ENCODE peak calls at places on chromosomes 4 and X, in seven cellular contexts. I, E, A, P, X, Q and K are unnamed samples.

GRCh38 chrX:155662297-155662696 is 49.5 kb upstream of the TMLHE start:
- DNase-seq in Q (peak), E (peak), A (no peak), I (no peak), X (no peak), P (peak), K (no peak)

GRCh38 chr4:48578132-48578964 is 88.3 kb downstream of the ZAR1 start:
- DNase-seq in P (peak), E (peak), I (peak), Q (peak), A (peak), X (peak), K (no peak)

GRCh38 chr4:172134536-172134935 is 321.3 kb downstream of the GALNTL6 start:
- DNase-seq in Q (no peak), A (no peak), X (no peak), E (no peak), P (no peak), I (peak), K (no peak)

GRCh38 chr4:124275-125081 is at the start of gene ZNF718:
- DNase-seq in A (peak), E (peak), P (peak), X (peak), Q (peak), I (peak), K (peak)

GRCh38 chr4:35725131-35725530 is 519.2 kb downstream of the ARAP2 start:
- DNase-seq in A (no peak), I (no peak), P (no peak), E (no peak), Q (peak), X (no peak), K (no peak)

GRCh38 chr4:23828779-23829178 is 61.1 kb downstream of the PPARGC1A start:
- DNase-seq in E (no peak), I (no peak), Q (no peak), A (no peak), X (no peak), P (no peak), K (no peak)

GRCh38 chr4:114109776-114110175 is 130.3 kb upstream of the ARSJ start:
- DNase-seq in Q (no peak), I (no peak), X (peak), E (no peak), P (no peak), A (no peak), K (no peak)

GRCh38 chr4:168880087-168880675 is 129.9 kb downstream of the CBR4 start:
- DNase-seq in X (no peak), P (no peak), Q (peak), E (no peak), A (peak), I (peak), K (peak)

GRCh38 chrX:68708503-68709290 is 61.2 kb downstream of the STARD8 start:
- DNase-seq in P (no peak), I (peak), E (no peak), X (no peak), A (no peak), Q (no peak), K (peak)

GRCh38 chrX:39728852-39729587 is 368.7 kb downstream of the BCOR start:
- DNase-seq in I (no peak), A (no peak), X (no peak), Q (no peak), P (no peak), E (no peak), K (no peak)

GRCh38 chr4:93394488-93395185 is 433.9 kb upstream of the ATOH1 start:
- DNase-seq in X (no peak), Q (peak), I (peak), A (peak), E (no peak), P (no peak), K (no peak)

GRCh38 chrX:130682990-130683389 is 220.0 kb downstream of the ENOX2 start:
- DNase-seq in I (peak), E (no peak), P (no peak), A (peak), X (no peak), Q (peak), K (peak)

GRCh38 chrX:101071585-101071984 is 7.1 kb upstream of the TMEM35A start:
- DNase-seq in E (no peak), Q (no peak), P (no peak), X (no peak), A (no peak), I (no peak), K (no peak)

GRCh38 chr4:155639674-155640529 is 26.7 kb upstream of the GUCY1A1 start:
- DNase-seq in I (peak), P (peak), A (no peak), Q (no peak), E (peak), X (no peak), K (peak)

GRCh38 chr4:145957307-145957706 is 18.7 kb upstream of the ZNF827 start:
- DNase-seq in A (no peak), X (no peak), P (no peak), E (no peak), I (no peak), Q (no peak), K (no peak)

GRCh38 chr4:42656736-42656985 is 244 bp downstream of the ATP8A1 start:
- DNase-seq in E (no peak), X (no peak), I (no peak), Q (no peak), A (no peak), P (no peak), K (no peak)

GRCh38 chr4:16607693-16608092 is 290.8 kb downstream of the LDB2 start:
- DNase-seq in E (no peak), A (no peak), X (no peak), P (no peak), I (no peak), Q (no peak), K (no peak)

GRCh38 chr4:34094114-34094513 is 2150.2 kb downstream of the ARAP2 start:
- DNase-seq in P (no peak), X (no peak), I (no peak), A (no peak), Q (no peak), E (no peak), K (no peak)

GRCh38 chrX:107710617-107711391 is 64.8 kb downstream of the TSC22D3 start:
- DNase-seq in A (peak), I (peak), E (peak), Q (peak), X (peak), P (peak), K (peak)

GRCh38 chr4:157984285-157984911 is 188.4 kb downstream of the GASK1B start:
- DNase-seq in I (no peak), P (no peak), A (no peak), E (no peak), Q (no peak), X (peak), K (no peak)

GRCh38 chrX:38103857-38104812 is 97.8 kb downstream of the SYTL5 start:
- DNase-seq in X (no peak), E (no peak), Q (no peak), P (peak), I (peak), A (no peak), K (no peak)

GRCh38 chrX:40153335-40154221 is 55.8 kb upstream of the BCOR start:
- DNase-seq in A (no peak), Q (peak), X (no peak), E (peak), P (peak), I (no peak), K (peak)

GRCh38 chr4:66062044-66062443 is 391.8 kb upstream of the EPHA5 start:
- DNase-seq in X (no peak), E (no peak), P (no peak), I (peak), Q (peak), A (no peak), K (no peak)

GRCh38 chr4:4914059-4914820 is 54.8 kb downstream of the MSX1 start:
- DNase-seq in Q (peak), E (no peak), I (peak), A (peak), P (no peak), X (peak), K (peak)

GRCh38 chr4:51942108-51942832 is 77.9 kb downstream of the LRRC66 start:
- DNase-seq in Q (peak), P (no peak), E (no peak), A (no peak), I (peak), X (no peak), K (peak)

GRCh38 chr4:56434599-56435000 is 815 bp downstream of the PPAT start:
- DNase-seq in X (no peak), E (no peak), I (peak), A (peak), Q (no peak), P (peak), K (peak)

GRCh38 chrX:113048480-113048879 is 207.8 kb upstream of the AMOT start:
- DNase-seq in Q (no peak), P (no peak), E (no peak), X (no peak), A (no peak), I (no peak), K (no peak)

GRCh38 chrX:95291561-95291960 is 1393.1 kb upstream of the DIAPH2 start:
- DNase-seq in P (no peak), I (no peak), X (peak), Q (no peak), E (no peak), A (no peak), K (no peak)

GRCh38 chr4:38867478-38868054 is at the start of gene FAM114A1:
- DNase-seq in E (peak), Q (peak), P (peak), X (peak), A (peak), I (peak), K (peak)

GRCh38 chr4:184406915-184407314 is 67.4 kb downstream of the IRF2 start:
- DNase-seq in X (peak), E (no peak), I (no peak), A (no peak), Q (no peak), P (no peak), K (no peak)
- H3K27ac ChIP-seq in X (peak), E (peak), I (peak), A (no peak), Q (no peak), P (peak), K (peak)

GRCh38 chr4:99844048-99844447 is 27.4 kb downstream of the DAPP1 start:
- DNase-seq in I (no peak), P (no peak), X (no peak), A (no peak), Q (no peak), E (no peak), K (no peak)
- H2AFZ ChIP-seq in I (no peak), P (no peak), X (no peak), A (peak), Q (no peak), E (no peak), K (no peak)

GRCh38 chr4:88655226-88655625 is 42.4 kb downstream of the NAP1L5 start:
- DNase-seq in X (no peak), A (no peak), I (no peak), P (no peak), Q (no peak), E (no peak), K (no peak)

GRCh38 chr4:88659061-88659889 is 38.4 kb downstream of the NAP1L5 start:
- DNase-seq in X (peak), A (peak), I (peak), Q (peak), E (peak), P (peak), K (peak)

GRCh38 chr4:88661724-88662123 is 35.9 kb downstream of the NAP1L5 start:
- DNase-seq in P (no peak), Q (peak), A (peak), E (no peak), I (peak), X (peak), K (no peak)

GRCh38 chr4:88659890-88660208 is 37.8 kb downstream of the NAP1L5 start:
- DNase-seq in E (no peak), X (no peak), A (no peak), P (no peak), Q (no peak), I (no peak), K (no peak)

DNA sequence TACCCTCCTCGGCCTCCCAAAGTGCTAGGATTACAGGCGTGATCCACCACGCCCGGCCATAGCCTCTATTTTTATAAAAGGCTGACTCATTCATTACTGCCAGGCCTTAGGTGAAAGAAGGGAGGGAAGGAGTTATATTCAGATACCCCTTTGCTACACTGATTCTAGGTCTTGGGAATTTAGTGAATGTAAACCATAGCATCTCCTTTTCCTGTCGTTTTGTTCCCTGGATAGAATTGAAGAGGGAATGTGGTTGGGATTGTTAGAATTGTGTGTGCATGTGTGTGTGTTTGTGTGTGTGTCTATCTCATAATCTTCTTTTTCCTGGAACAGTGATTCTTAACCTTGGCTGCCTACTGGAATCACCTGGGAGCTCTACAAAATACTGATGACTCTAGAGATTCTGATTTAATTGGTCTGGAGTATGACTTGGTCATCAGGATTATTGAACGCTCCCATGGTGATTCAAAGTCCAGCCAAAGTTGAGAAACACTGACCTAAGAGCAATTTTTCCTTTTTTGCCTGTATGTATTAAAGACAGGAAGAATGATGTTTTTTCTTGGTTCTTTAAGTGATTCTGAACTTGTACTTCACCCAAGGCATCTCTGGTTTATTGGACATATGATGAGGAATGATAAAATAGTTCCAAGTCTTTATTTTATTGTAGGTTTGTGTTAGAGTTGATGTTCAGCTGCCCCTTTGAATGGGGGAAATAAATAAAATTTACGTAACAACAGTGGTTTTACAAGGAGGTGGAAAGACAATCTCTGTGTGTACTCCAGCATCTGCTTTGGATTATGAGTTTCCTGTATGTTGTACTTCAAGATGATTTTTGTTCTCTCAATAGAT is 37.0 kb downstream of the NAP1L5 start:
- DNase-seq in X (peak), A (peak), E (no peak), I (peak), P (no peak), Q (peak), K (no peak)
- H3K27ac ChIP-seq in X (no peak), A (no peak), E (no peak), I (peak), P (no peak), Q (peak), K (peak)

GRCh38 chr4:73814679-73815078 is 21.8 kb upstream of the CXCL6 start:
- DNase-seq in Q (peak), X (peak), A (no peak), I (no peak), P (no peak), E (no peak), K (no peak)
- H2AFZ ChIP-seq in Q (no peak), X (peak), A (no peak), I (no peak), P (peak), E (no peak), K (no peak)

GRCh38 chr4:113065629-113066028 is 16.2 kb downstream of the ANK2 start:
- DNase-seq in Q (no peak), E (no peak), P (no peak), I (no peak), X (no peak), A (no peak), K (no peak)
- H3K27ac ChIP-seq in Q (no peak), E (no peak), P (no peak), I (no peak), X (no peak), A (no peak), K (no peak)

DNA sequence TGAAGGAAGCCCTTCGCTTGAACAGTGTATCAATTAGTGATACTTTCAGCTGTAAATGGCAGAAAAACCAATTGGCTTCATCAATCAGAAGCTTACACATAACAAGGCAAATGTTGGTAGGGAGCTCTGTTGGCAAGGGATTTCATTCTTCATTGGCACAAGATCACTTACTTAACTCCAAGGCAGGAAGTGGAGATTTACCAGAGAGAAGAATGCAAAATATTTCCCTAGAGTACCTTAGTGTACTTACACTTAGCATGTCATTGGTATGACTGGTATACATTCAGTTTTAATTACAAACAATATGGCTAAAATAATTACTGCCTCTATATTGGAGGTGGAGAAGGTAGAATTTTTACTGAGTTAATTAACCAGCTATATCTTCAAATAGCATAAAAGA is 545.0 kb downstream of the GABRG1 start:
- DNase-seq in Q (no peak), I (no peak), E (no peak), X (no peak), A (no peak), P (no peak), K (no peak)
- H2AFZ ChIP-seq in Q (no peak), I (no peak), E (no peak), X (no peak), A (no peak), P (no peak), K (no peak)